ENCODE peak calls at places on chromosomes 12 and 14, in eight cellular contexts. Q is cardiac muscle cell; P is heart left ventricle; M is CD4-positive, alpha-beta memory T cell; I is body of pancreas; A is GM23248; C is right cardiac atrium; K is IMR-90. L is an unnamed sample.
A peak's percentile ranks its signal among the peaks of the same experiment; 100 is the strongest.

GRCh38 chr12:131628766-131629448 is 82.0 kb upstream of the SFSWAP start:
- DNase-seq in Q (no peak), P (no peak), M (no peak), I (no peak), A (no peak), C (no peak), K (no peak), L (peak; percentile 55)

GRCh38 chr14:29805415-29806123 is 122.1 kb downstream of the PRKD1 start:
- DNase-seq in Q (no peak), P (peak; percentile 32), M (no peak), I (peak; percentile 73), A (peak; percentile 87), C (peak; percentile 91), K (peak; percentile 98), L (no peak)

GRCh38 chr14:95496111-95496681 is 20.3 kb downstream of the SYNE3 start:
- DNase-seq in Q (peak; percentile 29), P (no peak), M (no peak), I (no peak), A (peak; percentile 42), C (peak; percentile 58), K (no peak), L (no peak)

GRCh38 chr14:58882577-58883018 is 244.8 kb downstream of the DACT1 start:
- DNase-seq in Q (no peak), P (no peak), M (no peak), I (no peak), A (peak; percentile 78), C (no peak), K (peak; percentile 67), L (no peak)

GRCh38 chr12:112606611-112607366 is 184.8 kb upstream of the RPH3A start:
- DNase-seq in Q (no peak), P (no peak), M (no peak), I (no peak), A (no peak), C (no peak), K (no peak), L (peak; percentile 64)

GRCh38 chr14:98704441-98704840 is 567.6 kb downstream of the BCL11B start:
- DNase-seq in Q (no peak), P (no peak), M (peak; percentile 54), I (peak; percentile 6), A (no peak), C (no peak), K (no peak), L (no peak)

GRCh38 chr12:90938451-90938850 is 16.5 kb downstream of the CCER1 start:
- DNase-seq in Q (no peak), P (no peak), M (no peak), I (no peak), A (peak; percentile 10), C (no peak), K (peak; percentile 73), L (no peak)

GRCh38 chr14:43252866-43253265 is 1254.2 kb downstream of the FSCB start:
- DNase-seq in Q (no peak), P (no peak), M (no peak), I (no peak), A (no peak), C (no peak), K (no peak), L (no peak)

GRCh38 chr14:103105580-103106168 is 11.1 kb downstream of the EXOC3L4 start:
- DNase-seq in Q (no peak), P (no peak), M (no peak), I (no peak), A (no peak), C (peak; percentile 44), K (no peak), L (peak; percentile 66)

GRCh38 chr12:115437061-115437567 is 753.1 kb upstream of the TBX3 start:
- DNase-seq in Q (no peak), P (peak; percentile 74), M (no peak), I (no peak), A (peak; percentile 25), C (no peak), K (no peak), L (no peak)

GRCh38 chr12:54977155-54977554 is 7.4 kb downstream of the TESPA1 start:
- DNase-seq in Q (no peak), P (no peak), M (no peak), I (no peak), A (peak; percentile 93), C (no peak), K (peak; percentile 56), L (no peak)

GRCh38 chr14:55581011-55581806 is 1.2 kb downstream of the KTN1 start:
- DNase-seq in Q (peak; percentile 63), P (peak; percentile 73), M (peak; percentile 36), I (peak; percentile 62), A (peak; percentile 76), C (peak; percentile 78), K (no peak), L (peak; percentile 76)

GRCh38 chr12:89135976-89136634 is 216.2 kb downstream of the DUSP6 start:
- DNase-seq in Q (no peak), P (no peak), M (no peak), I (no peak), A (peak; percentile 83), C (no peak), K (peak; percentile 70), L (no peak)

GRCh38 chr12:46244273-46244672 is 24.6 kb downstream of the SLC38A1 start:
- DNase-seq in Q (peak; percentile 4), P (no peak), M (no peak), I (no peak), A (no peak), C (no peak), K (no peak), L (no peak)

GRCh38 chr12:90037740-90038139 is 329.1 kb upstream of the ATP2B1 start:
- DNase-seq in Q (no peak), P (no peak), M (no peak), I (no peak), A (peak; percentile 70), C (no peak), K (peak; percentile 51), L (no peak)

GRCh38 chr12:124609041-124609984 is 41.9 kb upstream of the NCOR2 start:
- DNase-seq in Q (no peak), P (peak; percentile 80), M (peak; percentile 93), I (peak; percentile 98), A (no peak), C (peak; percentile 91), K (peak; percentile 34), L (peak; percentile 78)

GRCh38 chr12:47766496-47767196 is 6.4 kb upstream of the SLC48A1 start:
- DNase-seq in Q (no peak), P (no peak), M (no peak), I (no peak), A (no peak), C (no peak), K (no peak), L (no peak)

DNA sequence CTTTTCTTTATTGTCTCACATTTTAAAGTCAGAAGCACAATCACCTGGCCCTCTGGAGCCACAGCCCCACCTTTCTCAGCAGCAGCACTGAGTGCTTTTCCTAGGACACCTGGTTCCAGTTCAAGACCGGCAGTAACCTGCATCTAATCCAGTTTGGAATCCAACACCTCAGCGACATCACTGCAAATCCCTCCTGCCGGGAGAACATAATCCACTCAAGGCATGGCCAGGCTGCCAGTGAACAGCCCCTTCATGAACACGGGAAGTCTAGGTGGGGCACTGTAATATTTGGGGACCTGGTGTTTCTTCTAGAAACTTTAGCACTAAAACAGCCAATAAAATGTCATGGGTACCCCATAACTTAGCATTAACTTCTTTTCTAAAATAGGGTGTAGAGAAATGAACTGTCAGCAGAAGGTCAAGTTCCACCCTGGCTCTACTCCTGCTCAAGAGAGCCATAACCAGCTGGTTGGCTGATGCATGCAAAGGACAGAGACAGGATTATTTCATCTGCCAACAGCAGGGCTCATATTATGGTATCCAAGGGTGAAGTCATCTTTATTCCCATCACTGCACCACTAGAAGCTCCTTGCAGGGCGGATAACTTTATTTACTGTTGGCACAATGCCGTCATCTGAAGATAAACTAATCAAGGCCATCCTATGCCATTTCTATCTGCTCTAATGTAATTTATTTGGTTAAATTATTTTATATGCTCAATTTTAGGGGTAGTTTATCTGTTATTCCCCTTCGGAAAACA is 76.7 kb downstream of the TTC7B start:
- DNase-seq in Q (no peak), P (no peak), M (no peak), I (no peak), A (peak; percentile 12), C (no peak), K (peak; percentile 34), L (peak; percentile 56)
- H3K4me1 ChIP-seq in Q (no peaks in the 10 kb centered on the region), P (peaks cover 35% of the 10 kb centered on the region), M (no peaks in the 10 kb centered on the region), I (no peaks in the 10 kb centered on the region), A (no peaks in the 10 kb centered on the region), C (peaks cover 4% of the 10 kb centered on the region), K (peaks cover 2% of the 10 kb centered on the region), L (peaks cover 5% of the 10 kb centered on the region)

GRCh38 chr12:94972795-94973194 is 30.7 kb downstream of the NDUFA12 start:
- DNase-seq in Q (no peak), P (no peak), M (no peak), I (no peak), A (no peak), C (no peak), K (no peak), L (no peak)
- H3K4me1 ChIP-seq in Q (no peaks in the 10 kb centered on the region), P (peaks cover under 1% of the 10 kb centered on the region), M (peaks cover 14% of the 10 kb centered on the region), I (no peaks in the 10 kb centered on the region), A (no peaks in the 10 kb centered on the region), C (peaks cover 3% of the 10 kb centered on the region), K (no peaks in the 10 kb centered on the region), L (peaks cover 4% of the 10 kb centered on the region)

DNA sequence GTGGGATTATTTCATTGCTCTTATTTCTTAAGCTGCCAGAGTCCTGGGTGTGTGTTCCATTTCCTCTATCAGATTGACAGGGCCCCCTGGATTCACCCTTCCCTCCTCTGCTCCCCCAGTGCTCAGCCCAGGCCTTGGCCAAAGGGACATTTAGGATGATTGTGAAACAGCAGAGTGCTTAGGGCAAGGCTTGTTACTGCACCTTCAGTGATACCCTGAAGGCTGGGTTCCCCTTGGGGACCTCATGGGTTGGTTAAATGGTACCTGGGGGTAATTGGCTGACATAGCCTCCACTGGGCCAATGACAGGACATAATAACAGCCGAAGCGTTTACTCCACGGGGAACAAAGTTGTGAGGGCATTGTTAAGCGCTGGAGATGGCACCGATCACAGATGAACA is 1.3 kb upstream of the KRT72 start:
- DNase-seq in Q (no peak), P (no peak), M (no peak), I (no peak), A (no peak), C (no peak), K (no peak), L (peak; percentile 34)
- H3K4me1 ChIP-seq in Q (no peaks in the 10 kb centered on the region), P (no peaks in the 10 kb centered on the region), M (peaks cover 21% of the 10 kb centered on the region), I (no peaks in the 10 kb centered on the region), A (peaks cover 4% of the 10 kb centered on the region), C (no peaks in the 10 kb centered on the region), K (no peaks in the 10 kb centered on the region), L (no peaks in the 10 kb centered on the region)

GRCh38 chr12:79644274-79645234 is 46.2 kb downstream of the PAWR start:
- DNase-seq in Q (no peak), P (no peak), M (no peak), I (no peak), A (no peak), C (no peak), K (no peak), L (no peak)

GRCh38 chr12:79645235-79645630 is 45.5 kb downstream of the PAWR start:
- DNase-seq in Q (no peak), P (no peak), M (no peak), I (no peak), A (no peak), C (no peak), K (no peak), L (no peak)

GRCh38 chr12:79650440-79650839 is 40.3 kb downstream of the PAWR start:
- DNase-seq in Q (no peak), P (no peak), M (no peak), I (no peak), A (no peak), C (no peak), K (no peak), L (no peak)

GRCh38 chr12:79652521-79652920 is 38.2 kb downstream of the PAWR start:
- DNase-seq in Q (no peak), P (no peak), M (no peak), I (no peak), A (no peak), C (no peak), K (no peak), L (no peak)

GRCh38 chr12:79648872-79649271 is 41.9 kb downstream of the PAWR start:
- DNase-seq in Q (no peak), P (no peak), M (no peak), I (no peak), A (no peak), C (no peak), K (no peak), L (no peak)
- H3K4me1 ChIP-seq in Q (peaks cover 9% of the 10 kb centered on the region), P (no peaks in the 10 kb centered on the region), M (no peaks in the 10 kb centered on the region), I (peaks cover 25% of the 10 kb centered on the region), A (no peaks in the 10 kb centered on the region), C (no peaks in the 10 kb centered on the region), K (peaks cover 1% of the 10 kb centered on the region), L (peaks cover 6% of the 10 kb centered on the region)